ENCODE peak calls at places on chromosomes 5 and 9, in eight cellular contexts. J is body of pancreas; Q is SJSA1; Y is tibial artery; R is HCT116; W is right atrium auricular region; B is neural progenitor cell; V is CD4-positive, alpha-beta T cell. P is an unnamed sample. For H3K27me3, the result is how much of the 10 kb centered on the place peaks cover.

GRCh38 chr9:23830949-23831730 is 5.1 kb upstream of the ELAVL2 start:
- DNase-seq in J (no peak), Q (no peak), B (peak), Y (no peak), R (no peak), W (no peak), V (no peak), P (no peak)

GRCh38 chr5:62457071-62457470 is 44.5 kb downstream of the IPO11 start:
- DNase-seq in Y (no peak), J (no peak), B (no peak), W (no peak), R (no peak), Q (no peak), V (no peak), P (no peak)

GRCh38 chr5:136082390-136083193 is 50.1 kb upstream of the SMAD5 start:
- DNase-seq in Q (peak), W (no peak), J (peak), Y (peak), R (peak), B (peak), V (peak), P (peak)

GRCh38 chr9:84379740-84380139 is 39.2 kb upstream of the SLC28A3 start:
- DNase-seq in Q (no peak), W (no peak), B (no peak), Y (no peak), R (no peak), V (no peak), J (no peak), P (no peak)

GRCh38 chr9:130138791-130139190 is 33.4 kb upstream of the NCS1 start:
- DNase-seq in Q (peak), B (no peak), V (no peak), J (peak), Y (peak), W (peak), R (no peak), P (peak)

GRCh38 chr9:3746296-3747275 is 220.8 kb upstream of the RFX3 start:
- DNase-seq in W (no peak), Y (no peak), J (no peak), R (peak), Q (peak), V (no peak), B (no peak), P (no peak)

GRCh38 chr9:132234501-132235045 is 72.7 kb downstream of the NTNG2 start:
- DNase-seq in W (no peak), Y (no peak), R (no peak), B (peak), J (no peak), V (no peak), Q (no peak), P (no peak)

GRCh38 chr5:25754895-25755294 is 1110.1 kb upstream of the CDH10 start:
- DNase-seq in J (no peak), Q (no peak), B (peak), Y (no peak), W (no peak), R (peak), V (no peak), P (no peak)

GRCh38 chr9:79104951-79105350 is 466.8 kb upstream of the TLE4 start:
- DNase-seq in R (no peak), V (no peak), Q (no peak), W (no peak), Y (no peak), B (no peak), J (no peak), P (no peak)

GRCh38 chr9:114399381-114399780 is 11.6 kb upstream of the AKNA start:
- DNase-seq in Y (no peak), B (no peak), J (no peak), W (no peak), R (no peak), V (no peak), Q (no peak), P (no peak)

GRCh38 chr9:128081052-128081451 is 13.0 kb downstream of the SLC25A25 start:
- DNase-seq in R (no peak), Y (no peak), V (no peak), W (no peak), B (peak), Q (no peak), J (no peak), P (peak)

GRCh38 chr9:85081963-85082362 is 412.4 kb downstream of the NTRK2 start:
- DNase-seq in V (no peak), J (no peak), W (no peak), Y (no peak), R (no peak), B (no peak), Q (no peak), P (no peak)

GRCh38 chr5:15012061-15012460 is 140.5 kb upstream of the ANKH start:
- DNase-seq in J (no peak), R (no peak), V (no peak), Y (no peak), B (no peak), Q (no peak), W (no peak), P (no peak)

GRCh38 chr9:131676431-131676972 is 63.4 kb downstream of the RAPGEF1 start:
- DNase-seq in V (peak), J (no peak), Y (no peak), Q (no peak), W (peak), R (no peak), B (no peak), P (no peak)

GRCh38 chr5:131109540-131110255 is 55.4 kb downstream of the HINT1 start:
- DNase-seq in V (no peak), W (no peak), J (peak), Q (no peak), Y (no peak), R (peak), B (peak), P (peak)

GRCh38 chr9:75588808-75589207 is 301.7 kb upstream of the PCSK5 start:
- DNase-seq in V (no peak), W (no peak), B (no peak), J (no peak), Q (no peak), Y (no peak), R (no peak), P (no peak)

GRCh38 chr5:170393958-170394357 is 4.8 kb upstream of the KCNMB1 start:
- DNase-seq in B (no peak), W (no peak), R (no peak), Y (no peak), Q (no peak), V (no peak), J (no peak), P (no peak)

GRCh38 chr5:55820488-55820887 is 30.7 kb upstream of the IL31RA start:
- DNase-seq in J (no peak), Q (no peak), V (no peak), R (no peak), W (no peak), Y (no peak), B (no peak), P (no peak)
- H3K27me3 ChIP-seq in J (under half), Q (under half), V (under half), R (under half), W (under half), Y (under half), B (under half), P (under half)

GRCh38 chr9:136204086-136204805 is 682 bp downstream of the LHX3 start:
- DNase-seq in W (no peak), J (no peak), B (no peak), Q (no peak), R (no peak), V (no peak), Y (no peak), P (peak)

GRCh38 chr9:136206602-136207333 is 1.8 kb upstream of the LHX3 start:
- DNase-seq in J (no peak), Q (no peak), B (no peak), V (no peak), R (no peak), W (no peak), Y (no peak), P (no peak)

GRCh38 chr9:136203406-136204085 is 1.4 kb downstream of the LHX3 start:
- DNase-seq in R (no peak), B (no peak), V (no peak), Y (no peak), W (no peak), Q (no peak), J (no peak), P (no peak)

GRCh38 chr9:136205707-136205992 is 722 bp upstream of the LHX3 start:
- DNase-seq in B (no peak), R (no peak), Y (no peak), J (no peak), W (no peak), Q (no peak), V (no peak), P (no peak)

GRCh38 chr9:136204838-136205706 is at the start of gene LHX3:
- DNase-seq in W (no peak), R (no peak), Y (no peak), Q (no peak), V (peak), J (peak), B (peak), P (peak)
- H3K27me3 ChIP-seq in W (under half), R (under half), Y (half or more), Q (half or more), V (under half), J (under half), B (half or more), P (half or more)

GRCh38 chr5:80061005-80061404 is 25.9 kb downstream of the THBS4 start:
- DNase-seq in J (no peak), R (no peak), W (no peak), B (no peak), V (no peak), Y (no peak), Q (no peak), P (no peak)

GRCh38 chr5:80057121-80057520 is 22.0 kb downstream of the THBS4 start:
- DNase-seq in J (no peak), R (no peak), V (no peak), Q (no peak), B (no peak), W (no peak), Y (no peak), P (no peak)

GRCh38 chr5:80061541-80061940 is 26.4 kb downstream of the THBS4 start:
- DNase-seq in Q (no peak), R (no peak), Y (no peak), B (no peak), W (no peak), V (no peak), J (no peak), P (no peak)

GRCh38 chr5:80055491-80056170 is 20.5 kb downstream of the THBS4 start:
- DNase-seq in B (no peak), R (no peak), Q (no peak), V (no peak), W (peak), Y (no peak), J (no peak), P (peak)

GRCh38 chr5:80059354-80059980 is 24.3 kb downstream of the THBS4 start:
- DNase-seq in J (no peak), Q (no peak), R (no peak), Y (no peak), B (no peak), W (peak), V (no peak), P (no peak)
- H3K27me3 ChIP-seq in J (under half), Q (under half), R (under half), Y (under half), B (under half), W (under half), V (under half), P (under half)

GRCh38 chr5:73446631-73447233 is 1.8 kb downstream of the FOXD1 start:
- DNase-seq in J (no peak), B (peak), Q (peak), V (no peak), R (no peak), W (no peak), Y (no peak), P (peak)
- H3K27me3 ChIP-seq in J (half or more), B (half or more), Q (under half), V (half or more), R (under half), W (half or more), Y (half or more), P (half or more)

GRCh38 chr5:154368041-154368800 is 77.6 kb upstream of the SAP30L start:
- DNase-seq in Q (peak), V (no peak), R (peak), J (peak), Y (peak), W (peak), B (peak), P (peak)
- H3K27me3 ChIP-seq in Q (under half), V (under half), R (under half), J (under half), Y (under half), W (under half), B (under half), P (under half)

GRCh38 chr9:86405086-86405491 is 50.9 kb upstream of the TUT7 start:
- DNase-seq in R (no peak), V (no peak), Q (no peak), W (no peak), J (peak), Y (no peak), B (no peak), P (no peak)
- H3K27me3 ChIP-seq in R (under half), V (under half), Q (under half), W (under half), J (under half), Y (under half), B (under half), P (half or more)